ENCODE peak calls at places on chromosome 1, in six cellular contexts. O, F, I, T, S and C are unnamed samples.

GRCh38 chr1:182646739-182647138 is 37.6 kb downstream of the RGS8 start:
- ATAC-seq in O (no peak), F (no peak), I (no peak), T (no peak), S (no peak), C (no peak)

GRCh38 chr1:86515597-86515996 is 31.3 kb upstream of the CLCA4 start:
- ATAC-seq in O (no peak), F (no peak), I (no peak), T (no peak), S (peak), C (no peak)

GRCh38 chr1:3776231-3777030 is 3.9 kb downstream of the SMIM1 start:
- ATAC-seq in O (no peak), F (no peak), I (no peak), T (no peak), S (no peak), C (no peak)

GRCh38 chr1:37559080-37559479 is 2.3 kb downstream of the DNALI1 start:
- ATAC-seq in O (no peak), F (no peak), I (no peak), T (no peak), S (no peak), C (no peak)

GRCh38 chr1:37944091-37944763 is 2.6 kb downstream of the INPP5B start:
- ATAC-seq in O (no peak), F (no peak), I (no peak), T (no peak), S (no peak), C (no peak)

GRCh38 chr1:184624626-184625025 is 130.0 kb downstream of the EDEM3 start:
- ATAC-seq in O (no peak), F (no peak), I (no peak), T (no peak), S (no peak), C (no peak)

GRCh38 chr1:100440075-100440809 is 87.9 kb downstream of the CDC14A start:
- ATAC-seq in O (peak), F (peak), I (peak), T (no peak), S (peak), C (no peak)

GRCh38 chr1:156359973-156360372 is 9.0 kb upstream of the RHBG start:
- ATAC-seq in O (no peak), F (no peak), I (no peak), T (no peak), S (no peak), C (no peak)

GRCh38 chr1:79726321-79726720 is 719.8 kb upstream of the ADGRL4 start:
- ATAC-seq in O (no peak), F (no peak), I (no peak), T (no peak), S (no peak), C (no peak)